ENCODE peak calls at places on chromosomes 13 and 19, in eight cellular contexts. One of them, this sample, is unnamed.
A peak's percentile ranks its signal among the peaks of the same experiment; 100 is the strongest.

GRCh38 chr19:11204943-11205349 is 7.6 kb upstream of the KANK2 start:
- DNase-seq in LHCN-M2: peak; percentile 68
- DNase-seq in MCF 10A: peak; percentile 97
- DNase-seq in CD4-positive, alpha-beta memory T cell: no peak
- DNase-seq in CMK: no peak
- DNase-seq in activated CD4-positive, alpha-beta T cell treated with anti-CD3 and anti-CD28 coated beads for 48 hours: no peak
- DNase-seq in cardiac fibroblast: peak; percentile 53
- DNase-seq in dorsolateral prefrontal cortex: no peak
- DNase-seq in this sample: no peak

GRCh38 chr19:53308339-53308811 is 25.2 kb upstream of the ZNF845 start:
- DNase-seq in dorsolateral prefrontal cortex: peak; percentile 50
- DNase-seq in MCF 10A: no peak
- DNase-seq in cardiac fibroblast: no peak
- DNase-seq in CMK: no peak
- DNase-seq in activated CD4-positive, alpha-beta T cell treated with anti-CD3 and anti-CD28 coated beads for 48 hours: peak; percentile 22
- DNase-seq in LHCN-M2: no peak
- DNase-seq in CD4-positive, alpha-beta memory T cell: no peak
- DNase-seq in this sample: no peak

GRCh38 chr13:64052526-64052925 is 2636.9 kb upstream of the PCDH20 start:
- DNase-seq in cardiac fibroblast: no peak
- DNase-seq in LHCN-M2: no peak
- DNase-seq in activated CD4-positive, alpha-beta T cell treated with anti-CD3 and anti-CD28 coated beads for 48 hours: no peak
- DNase-seq in dorsolateral prefrontal cortex: no peak
- DNase-seq in CD4-positive, alpha-beta memory T cell: no peak
- DNase-seq in MCF 10A: no peak
- DNase-seq in CMK: peak; percentile 98
- DNase-seq in this sample: no peak

GRCh38 chr19:15564534-15565168 is 50.4 kb upstream of the CYP4F8 start:
- DNase-seq in cardiac fibroblast: no peak
- DNase-seq in CMK: no peak
- DNase-seq in dorsolateral prefrontal cortex: no peak
- DNase-seq in MCF 10A: no peak
- DNase-seq in LHCN-M2: no peak
- DNase-seq in CD4-positive, alpha-beta memory T cell: no peak
- DNase-seq in activated CD4-positive, alpha-beta T cell treated with anti-CD3 and anti-CD28 coated beads for 48 hours: no peak
- DNase-seq in this sample: no peak

GRCh38 chr13:89950225-89950624 is 1397.3 kb upstream of the MIR17HG start:
- DNase-seq in CD4-positive, alpha-beta memory T cell: no peak
- DNase-seq in dorsolateral prefrontal cortex: no peak
- DNase-seq in cardiac fibroblast: no peak
- DNase-seq in MCF 10A: no peak
- DNase-seq in CMK: no peak
- DNase-seq in LHCN-M2: no peak
- DNase-seq in activated CD4-positive, alpha-beta T cell treated with anti-CD3 and anti-CD28 coated beads for 48 hours: no peak
- DNase-seq in this sample: no peak

GRCh38 chr19:33249740-33250366 is 24.2 kb upstream of the SLC7A10 start:
- DNase-seq in LHCN-M2: no peak
- DNase-seq in cardiac fibroblast: no peak
- DNase-seq in activated CD4-positive, alpha-beta T cell treated with anti-CD3 and anti-CD28 coated beads for 48 hours: no peak
- DNase-seq in dorsolateral prefrontal cortex: no peak
- DNase-seq in CD4-positive, alpha-beta memory T cell: no peak
- DNase-seq in MCF 10A: no peak
- DNase-seq in CMK: no peak
- DNase-seq in this sample: no peak

GRCh38 chr19:49368711-49369358 is 5.2 kb downstream of the DKKL1 start:
- DNase-seq in activated CD4-positive, alpha-beta T cell treated with anti-CD3 and anti-CD28 coated beads for 48 hours: no peak
- DNase-seq in MCF 10A: peak; percentile 26
- DNase-seq in cardiac fibroblast: no peak
- DNase-seq in CD4-positive, alpha-beta memory T cell: no peak
- DNase-seq in CMK: no peak
- DNase-seq in LHCN-M2: no peak
- DNase-seq in dorsolateral prefrontal cortex: no peak
- DNase-seq in this sample: no peak

GRCh38 chr19:1854542-1855039 is 6.3 kb upstream of the REXO1 start:
- DNase-seq in cardiac fibroblast: no peak
- DNase-seq in LHCN-M2: no peak
- DNase-seq in dorsolateral prefrontal cortex: no peak
- DNase-seq in CMK: no peak
- DNase-seq in CD4-positive, alpha-beta memory T cell: no peak
- DNase-seq in activated CD4-positive, alpha-beta T cell treated with anti-CD3 and anti-CD28 coated beads for 48 hours: no peak
- DNase-seq in MCF 10A: peak; percentile 37
- DNase-seq in this sample: no peak

GRCh38 chr13:113843063-113843654 is 20.7 kb downstream of the GAS6 start:
- DNase-seq in CMK: no peak
- DNase-seq in MCF 10A: no peak
- DNase-seq in LHCN-M2: no peak
- DNase-seq in CD4-positive, alpha-beta memory T cell: no peak
- DNase-seq in cardiac fibroblast: no peak
- DNase-seq in dorsolateral prefrontal cortex: no peak
- DNase-seq in activated CD4-positive, alpha-beta T cell treated with anti-CD3 and anti-CD28 coated beads for 48 hours: no peak
- DNase-seq in this sample: no peak

GRCh38 chr19:20664917-20665781 is 3.8 kb upstream of the ZNF626 start:
- DNase-seq in dorsolateral prefrontal cortex: no peak
- DNase-seq in CD4-positive, alpha-beta memory T cell: no peak
- DNase-seq in MCF 10A: no peak
- DNase-seq in CMK: no peak
- DNase-seq in activated CD4-positive, alpha-beta T cell treated with anti-CD3 and anti-CD28 coated beads for 48 hours: no peak
- DNase-seq in cardiac fibroblast: peak; percentile 34
- DNase-seq in LHCN-M2: no peak
- DNase-seq in this sample: peak; percentile 10

GRCh38 chr19:5621945-5622464 is 571 bp downstream of the SAFB2 start:
- DNase-seq in CD4-positive, alpha-beta memory T cell: peak; percentile 46
- DNase-seq in CMK: no peak
- DNase-seq in cardiac fibroblast: no peak
- DNase-seq in dorsolateral prefrontal cortex: peak; percentile 44
- DNase-seq in activated CD4-positive, alpha-beta T cell treated with anti-CD3 and anti-CD28 coated beads for 48 hours: peak; percentile 16
- DNase-seq in MCF 10A: peak; percentile 17
- DNase-seq in LHCN-M2: no peak
- DNase-seq in this sample: peak; percentile 9

GRCh38 chr13:112835796-112836195 is 133.2 kb upstream of the MCF2L start:
- DNase-seq in dorsolateral prefrontal cortex: no peak
- DNase-seq in cardiac fibroblast: no peak
- DNase-seq in CD4-positive, alpha-beta memory T cell: no peak
- DNase-seq in CMK: no peak
- DNase-seq in activated CD4-positive, alpha-beta T cell treated with anti-CD3 and anti-CD28 coated beads for 48 hours: no peak
- DNase-seq in MCF 10A: no peak
- DNase-seq in LHCN-M2: no peak
- DNase-seq in this sample: no peak

GRCh38 chr19:294341-294818 is 3.2 kb upstream of the PLPP2 start:
- DNase-seq in LHCN-M2: peak; percentile 46
- DNase-seq in activated CD4-positive, alpha-beta T cell treated with anti-CD3 and anti-CD28 coated beads for 48 hours: no peak
- DNase-seq in CD4-positive, alpha-beta memory T cell: no peak
- DNase-seq in cardiac fibroblast: no peak
- DNase-seq in dorsolateral prefrontal cortex: no peak
- DNase-seq in MCF 10A: no peak
- DNase-seq in CMK: no peak
- DNase-seq in this sample: no peak

GRCh38 chr13:46160474-46161066 is 21.4 kb downstream of the LCP1 start:
- DNase-seq in cardiac fibroblast: peak; percentile 76
- DNase-seq in CMK: no peak
- DNase-seq in MCF 10A: peak; percentile 70
- DNase-seq in dorsolateral prefrontal cortex: no peak
- DNase-seq in LHCN-M2: peak; percentile 43
- DNase-seq in activated CD4-positive, alpha-beta T cell treated with anti-CD3 and anti-CD28 coated beads for 48 hours: no peak
- DNase-seq in CD4-positive, alpha-beta memory T cell: peak; percentile 54
- DNase-seq in this sample: peak; percentile 76

GRCh38 chr13:24271611-24272451 is 37.5 kb upstream of the C1QTNF9 start:
- DNase-seq in CMK: no peak
- DNase-seq in CD4-positive, alpha-beta memory T cell: peak; percentile 90
- DNase-seq in activated CD4-positive, alpha-beta T cell treated with anti-CD3 and anti-CD28 coated beads for 48 hours: peak; percentile 68
- DNase-seq in MCF 10A: peak; percentile 46
- DNase-seq in dorsolateral prefrontal cortex: peak; percentile 73
- DNase-seq in LHCN-M2: peak; percentile 77
- DNase-seq in cardiac fibroblast: peak; percentile 87
- DNase-seq in this sample: peak; percentile 71

GRCh38 chr13:81473366-81473899 is 1132.5 kb upstream of the SPRY2 start:
- DNase-seq in activated CD4-positive, alpha-beta T cell treated with anti-CD3 and anti-CD28 coated beads for 48 hours: no peak
- DNase-seq in cardiac fibroblast: no peak
- DNase-seq in dorsolateral prefrontal cortex: no peak
- DNase-seq in LHCN-M2: no peak
- DNase-seq in CMK: no peak
- DNase-seq in CD4-positive, alpha-beta memory T cell: no peak
- DNase-seq in MCF 10A: no peak
- DNase-seq in this sample: no peak

GRCh38 chr13:20848944-20849343 is 53.6 kb downstream of the XPO4 start:
- DNase-seq in CD4-positive, alpha-beta memory T cell: no peak
- DNase-seq in CMK: no peak
- DNase-seq in MCF 10A: no peak
- DNase-seq in cardiac fibroblast: peak; percentile 19
- DNase-seq in dorsolateral prefrontal cortex: no peak
- DNase-seq in activated CD4-positive, alpha-beta T cell treated with anti-CD3 and anti-CD28 coated beads for 48 hours: no peak
- DNase-seq in LHCN-M2: no peak
- DNase-seq in this sample: peak; percentile 76

GRCh38 chr13:20461860-20462532 is 63.7 kb downstream of the CRYL1 start:
- DNase-seq in MCF 10A: peak; percentile 16
- DNase-seq in cardiac fibroblast: peak; percentile 60
- DNase-seq in activated CD4-positive, alpha-beta T cell treated with anti-CD3 and anti-CD28 coated beads for 48 hours: no peak
- DNase-seq in CMK: no peak
- DNase-seq in LHCN-M2: no peak
- DNase-seq in dorsolateral prefrontal cortex: no peak
- DNase-seq in CD4-positive, alpha-beta memory T cell: no peak
- DNase-seq in this sample: no peak

GRCh38 chr13:114120486-114121430 is 11.7 kb downstream of the RASA3 start:
- DNase-seq in LHCN-M2: no peak
- DNase-seq in activated CD4-positive, alpha-beta T cell treated with anti-CD3 and anti-CD28 coated beads for 48 hours: no peak
- DNase-seq in MCF 10A: no peak
- DNase-seq in dorsolateral prefrontal cortex: no peak
- DNase-seq in cardiac fibroblast: no peak
- DNase-seq in CMK: no peak
- DNase-seq in CD4-positive, alpha-beta memory T cell: no peak
- DNase-seq in this sample: no peak

GRCh38 chr13:100898431-100898830 is 223.8 kb upstream of the TMTC4 start:
- DNase-seq in LHCN-M2: peak; percentile 57
- DNase-seq in MCF 10A: no peak
- DNase-seq in dorsolateral prefrontal cortex: no peak
- DNase-seq in activated CD4-positive, alpha-beta T cell treated with anti-CD3 and anti-CD28 coated beads for 48 hours: no peak
- DNase-seq in CD4-positive, alpha-beta memory T cell: no peak
- DNase-seq in CMK: no peak
- DNase-seq in cardiac fibroblast: no peak
- DNase-seq in this sample: no peak